ENCODE peak calls at places on chromosome 3, in nine cellular contexts. Z, M, W, U, X, O, P, D and K are unnamed samples.

GRCh38 chr3:39090922-39091321 is 16.5 kb downstream of the GORASP1 start:
- DNase-seq in D (no peak), U (peak), W (no peak), M (no peak), X (no peak), Z (no peak), P (no peak), O (no peak), K (peak)

GRCh38 chr3:118637866-118638265 is 396.8 kb downstream of the IGSF11 start:
- DNase-seq in Z (no peak), D (no peak), M (no peak), U (no peak), X (no peak), W (no peak), O (no peak), P (no peak), K (no peak)

GRCh38 chr3:45414341-45414740 is 26.0 kb downstream of the LARS2 start:
- DNase-seq in Z (no peak), X (no peak), P (no peak), D (no peak), U (no peak), O (no peak), M (no peak), W (no peak), K (no peak)

GRCh38 chr3:38634133-38634532 is 15.4 kb downstream of the SCN5A start:
- DNase-seq in U (peak), O (no peak), D (peak), X (peak), Z (no peak), W (peak), M (no peak), P (no peak), K (peak)

GRCh38 chr3:182440101-182440500 is 353.2 kb upstream of the ATP11B start:
- DNase-seq in M (no peak), U (no peak), X (no peak), Z (no peak), O (no peak), P (no peak), W (no peak), D (no peak), K (no peak)

GRCh38 chr3:196055683-196056270 is 26.1 kb downstream of the TFRC start:
- DNase-seq in P (no peak), W (no peak), U (peak), D (no peak), O (no peak), M (no peak), X (no peak), Z (no peak), K (no peak)

GRCh38 chr3:13200465-13200864 is 127.2 kb upstream of the IQSEC1 start:
- DNase-seq in M (no peak), U (no peak), W (no peak), Z (no peak), P (no peak), O (no peak), D (no peak), X (no peak), K (no peak)

GRCh38 chr3:174125267-174125844 is 727.8 kb downstream of the NLGN1 start:
- DNase-seq in X (peak), D (no peak), U (peak), M (no peak), Z (no peak), O (no peak), P (no peak), W (peak), K (peak)

GRCh38 chr3:106609666-106610301 is 741.0 kb upstream of the CBLB start:
- DNase-seq in D (peak), U (peak), X (peak), P (peak), Z (peak), W (peak), O (no peak), M (peak), K (peak)

GRCh38 chr3:174936590-174936989 is 77.5 kb downstream of the NAALADL2 start:
- DNase-seq in P (no peak), Z (no peak), D (no peak), W (no peak), O (no peak), U (no peak), X (no peak), M (no peak), K (no peak)

GRCh38 chr3:18586076-18586475 is 160.9 kb upstream of the SATB1 start:
- DNase-seq in M (no peak), W (no peak), X (no peak), Z (no peak), D (no peak), O (no peak), U (no peak), P (no peak), K (no peak)

GRCh38 chr3:44509985-44510360 is 32.5 kb upstream of the ZNF445 start:
- DNase-seq in M (no peak), Z (no peak), O (no peak), D (peak), P (no peak), W (no peak), X (no peak), U (peak), K (peak)

GRCh38 chr3:78497025-78497424 is 1270.8 kb downstream of the ROBO1 start:
- DNase-seq in Z (no peak), W (no peak), M (no peak), U (no peak), X (no peak), D (no peak), P (no peak), O (peak), K (no peak)

GRCh38 chr3:79773291-79773690 is 5.5 kb upstream of the ROBO1 start:
- DNase-seq in X (no peak), M (no peak), P (no peak), U (no peak), O (no peak), Z (no peak), D (no peak), W (no peak), K (no peak)

GRCh38 chr3:38454884-38455638 is 1.4 kb downstream of the ACVR2B start:
- DNase-seq in X (peak), P (no peak), M (peak), D (peak), W (peak), U (peak), Z (peak), O (peak), K (peak)

GRCh38 chr3:18988619-18989229 is 159.6 kb upstream of the KCNH8 start:
- DNase-seq in M (no peak), P (no peak), W (peak), Z (no peak), U (peak), D (no peak), X (peak), O (no peak), K (peak)

GRCh38 chr3:178076718-178077117 is 459.5 kb upstream of the KCNMB2 start:
- DNase-seq in X (no peak), M (no peak), U (no peak), D (no peak), P (no peak), W (no peak), Z (no peak), O (no peak), K (no peak)

GRCh38 chr3:29083607-29084120 is 197.2 kb upstream of the RBMS3 start:
- DNase-seq in D (no peak), X (peak), P (no peak), Z (no peak), O (no peak), M (no peak), U (no peak), W (no peak), K (peak)

GRCh38 chr3:161266731-161267150 is 45.6 kb downstream of the NMD3 start:
- DNase-seq in W (peak), O (no peak), U (peak), P (no peak), Z (no peak), M (no peak), X (peak), D (no peak), K (peak)

GRCh38 chr3:27591321-27591711 is 107.1 kb upstream of the SLC4A7 start:
- DNase-seq in P (no peak), W (no peak), M (no peak), Z (no peak), U (peak), X (peak), O (no peak), D (no peak), K (no peak)

GRCh38 chr3:197487911-197488391 is 67.8 kb downstream of the BDH1 start:
- DNase-seq in X (peak), O (peak), D (peak), M (no peak), Z (no peak), P (no peak), U (peak), W (peak), K (peak)

GRCh38 chr3:194485471-194485875 is 1.3 kb downstream of the ATP13A3 start:
- DNase-seq in M (no peak), X (peak), U (peak), Z (no peak), O (no peak), W (peak), D (peak), P (no peak), K (peak)

GRCh38 chr3:188905991-188906635 is 265.7 kb upstream of the TPRG1 start:
- DNase-seq in M (no peak), Z (no peak), D (no peak), P (no peak), O (no peak), W (no peak), X (peak), U (no peak), K (no peak)

GRCh38 chr3:100562224-100562857 is 47.1 kb upstream of the ADGRG7 start:
- DNase-seq in D (no peak), X (peak), U (no peak), M (no peak), P (no peak), O (no peak), Z (no peak), W (no peak), K (no peak)

GRCh38 chr3:160641675-160642330 is 35.2 kb upstream of the ARL14 start:
- DNase-seq in O (no peak), Z (no peak), P (no peak), X (peak), W (no peak), D (no peak), U (peak), M (no peak), K (peak)

GRCh38 chr3:76361010-76361409 is 575.7 kb upstream of the ZNF717 start:
- DNase-seq in Z (no peak), X (no peak), U (no peak), W (no peak), P (no peak), D (no peak), M (no peak), O (no peak), K (no peak)

GRCh38 chr3:157398598-157398997 is 38.1 kb upstream of the PTX3 start:
- DNase-seq in X (no peak), O (no peak), U (no peak), M (no peak), Z (no peak), W (no peak), P (no peak), D (no peak), K (no peak)

GRCh38 chr3:155325263-155325835 is 31.9 kb upstream of the STRIT1 start:
- DNase-seq in X (no peak), W (no peak), M (no peak), O (no peak), U (peak), P (no peak), D (peak), Z (no peak), K (peak)

GRCh38 chr3:159872374-159873109 is 116.1 kb upstream of the IL12A start:
- DNase-seq in M (no peak), X (peak), U (peak), P (no peak), Z (no peak), O (no peak), D (peak), W (peak), K (peak)

GRCh38 chr3:149243540-149243939 is 21.9 kb upstream of the CP start:
- DNase-seq in M (no peak), D (no peak), Z (no peak), U (no peak), W (no peak), X (no peak), P (no peak), O (no peak), K (no peak)

GRCh38 chr3:47890832-47891620 is 88.1 kb downstream of the DHX30 start:
- DNase-seq in P (no peak), D (no peak), Z (peak), U (no peak), O (no peak), W (no peak), X (no peak), M (no peak), K (no peak)

GRCh38 chr3:194572131-194572789 is 61.0 kb downstream of the TMEM44 start:
- DNase-seq in D (peak), M (no peak), W (peak), O (peak), Z (no peak), X (peak), U (peak), P (no peak), K (peak)

GRCh38 chr3:45647148-45647619 is 42.0 kb upstream of the SACM1L start:
- DNase-seq in U (peak), Z (no peak), M (no peak), X (peak), W (peak), D (no peak), P (no peak), O (no peak), K (peak)

GRCh38 chr3:19267040-19267439 is 118.7 kb downstream of the KCNH8 start:
- DNase-seq in U (no peak), Z (no peak), M (no peak), W (no peak), O (no peak), X (no peak), P (no peak), D (no peak), K (no peak)

GRCh38 chr3:109336272-109336957 is 931 bp downstream of the DPPA4 start:
- DNase-seq in P (no peak), X (peak), O (no peak), Z (no peak), M (no peak), U (peak), W (no peak), D (no peak), K (peak)